ENCODE peak calls at places on chromosome 11, in nine cellular contexts. U, J, E, Z, V, Y, P, X and A are unnamed samples.

GRCh38 chr11:57567512-57568329 is at the start of gene UBE2L6:
- DNase-seq in U (peak), J (peak), E (peak), Z (no peak), V (peak), Y (no peak), P (peak), X (peak), A (peak)

GRCh38 chr11:111417766-111418435 is 38.8 kb upstream of the POU2AF1 start:
- DNase-seq in U (no peak), J (peak), E (peak), Z (peak), V (no peak), Y (peak), P (peak), X (peak), A (no peak)

GRCh38 chr11:113270080-113270479 is 44.3 kb upstream of the TTC12 start:
- DNase-seq in U (no peak), J (no peak), E (no peak), Z (no peak), V (no peak), Y (no peak), P (no peak), X (no peak), A (no peak)

GRCh38 chr11:128783513-128783912 is 83.6 kb downstream of the KCNJ1 start:
- DNase-seq in U (no peak), J (no peak), E (no peak), Z (no peak), V (no peak), Y (no peak), P (no peak), X (no peak), A (no peak)

GRCh38 chr11:131917634-131918384 is 547.4 kb downstream of the NTM start:
- DNase-seq in U (no peak), J (no peak), E (no peak), Z (no peak), V (no peak), Y (no peak), P (no peak), X (peak), A (no peak)

GRCh38 chr11:68328374-68329091 is 16.1 kb downstream of the LRP5 start:
- DNase-seq in U (no peak), J (no peak), E (no peak), Z (no peak), V (no peak), Y (no peak), P (no peak), X (peak), A (peak)

GRCh38 chr11:69280994-69281393 is 13.0 kb upstream of the MYEOV start:
- DNase-seq in U (no peak), J (no peak), E (peak), Z (peak), V (no peak), Y (no peak), P (peak), X (peak), A (no peak)

GRCh38 chr11:129315781-129316579 is 59.7 kb upstream of the BARX2 start:
- DNase-seq in U (no peak), J (peak), E (no peak), Z (no peak), V (peak), Y (no peak), P (no peak), X (peak), A (no peak)